ENCODE peak calls at places on chromosomes 12 and 14, in eight cellular contexts. X is HTR-8/SVneo; M is effector memory CD4-positive, alpha-beta T cell; J is fibroblast of pulmonary artery; B is cardiac fibroblast; G is NCI-H460; S is fibroblast of lung; P is OCI-LY7. U is an unnamed sample.

GRCh38 chr12:1579626-1580025 is 14.8 kb downstream of the FBXL14 start:
- DNase-seq in X (no peak), S (no peak), P (no peak), M (no peak), B (no peak), G (no peak), J (peak), U (no peak)

GRCh38 chr12:88472775-88473174 is 107.5 kb downstream of the KITLG start:
- DNase-seq in G (no peak), M (no peak), P (no peak), J (peak), B (no peak), X (no peak), S (peak), U (no peak)

GRCh38 chr12:131383741-131384543 is 326.9 kb upstream of the SFSWAP start:
- DNase-seq in B (no peak), G (no peak), M (no peak), X (no peak), J (no peak), S (no peak), P (no peak), U (no peak)

GRCh38 chr12:63353559-63353958 is 202.6 kb upstream of the AVPR1A start:
- DNase-seq in B (no peak), S (peak), M (no peak), G (no peak), X (no peak), P (no peak), J (peak), U (no peak)

GRCh38 chr12:5736527-5736926 is 208.5 kb downstream of the ANO2 start:
- DNase-seq in X (no peak), J (no peak), B (no peak), M (no peak), P (no peak), G (no peak), S (no peak), U (no peak)

GRCh38 chr14:36657409-36658090 is 4.1 kb upstream of the PAX9 start:
- DNase-seq in P (no peak), B (no peak), M (no peak), X (no peak), J (no peak), S (no peak), G (no peak), U (peak)

GRCh38 chr14:71013551-71014192 is 106.4 kb downstream of the PCNX1 start:
- DNase-seq in J (peak), S (peak), X (no peak), B (no peak), M (no peak), P (no peak), G (no peak), U (no peak)

GRCh38 chr12:74889563-74890236 is 319.9 kb downstream of the KCNC2 start:
- DNase-seq in B (peak), X (peak), J (peak), S (peak), M (no peak), G (no peak), P (no peak), U (no peak)

GRCh38 chr12:94717112-94717511 is 66.8 kb upstream of the TMCC3 start:
- DNase-seq in P (no peak), S (no peak), B (no peak), X (no peak), M (no peak), J (no peak), G (no peak), U (no peak)

GRCh38 chr12:14779834-14780233 is 23.4 kb downstream of the WBP11 start:
- DNase-seq in G (no peak), P (no peak), M (no peak), J (no peak), B (no peak), S (no peak), X (no peak), U (no peak)

GRCh38 chr14:79304279-79304678 is 907.0 kb downstream of the DIO2 start:
- DNase-seq in M (no peak), G (no peak), J (no peak), P (no peak), B (no peak), S (no peak), X (no peak), U (no peak)

GRCh38 chr12:121466800-121467637 is 67.1 kb downstream of the RNF34 start:
- DNase-seq in G (peak), X (peak), S (peak), M (peak), P (peak), B (peak), J (peak), U (peak)

GRCh38 chr12:124565071-124565491 is 2.3 kb downstream of the NCOR2 start:
- DNase-seq in B (no peak), J (no peak), G (no peak), P (no peak), M (no peak), X (no peak), S (no peak), U (peak)

GRCh38 chr12:119338593-119339363 is 4.2 kb downstream of the CCDC60 start:
- DNase-seq in P (no peak), M (no peak), B (no peak), X (no peak), S (no peak), G (no peak), J (no peak), U (no peak)

GRCh38 chr14:90853116-90853515 is 36.9 kb upstream of the TTC7B start:
- DNase-seq in B (no peak), J (no peak), P (no peak), M (no peak), X (no peak), S (no peak), G (no peak), U (no peak)

GRCh38 chr12:116876151-116876869 is 4.9 kb downstream of the HRK start:
- DNase-seq in J (no peak), P (no peak), M (no peak), B (no peak), X (no peak), G (no peak), S (no peak), U (no peak)

GRCh38 chr14:68968051-68968450 is 11.1 kb downstream of the ACTN1 start:
- DNase-seq in M (peak), G (no peak), J (no peak), S (no peak), B (no peak), P (no peak), X (no peak), U (no peak)

GRCh38 chr14:104827173-104828055 is 26.5 kb downstream of the ZBTB42 start:
- DNase-seq in M (peak), B (peak), G (peak), J (peak), P (peak), X (peak), S (peak), U (peak)

GRCh38 chr14:57245941-57246340 is 22.8 kb downstream of the EXOC5 start:
- DNase-seq in J (peak), S (no peak), P (no peak), M (no peak), G (no peak), X (no peak), B (peak), U (no peak)

GRCh38 chr12:64452559-64453329 is 824 bp downstream of the TBK1 start:
- DNase-seq in G (peak), S (peak), P (peak), B (peak), J (peak), X (peak), M (no peak), U (no peak)

GRCh38 chr12:30440826-30441602 is 254.7 kb downstream of the IPO8 start:
- DNase-seq in B (peak), X (peak), J (peak), G (no peak), P (peak), M (no peak), S (peak), U (peak)

GRCh38 chr12:21239866-21240265 is 94.9 kb downstream of the SLCO1A2 start:
- DNase-seq in G (no peak), J (peak), P (no peak), M (no peak), X (no peak), B (no peak), S (no peak), U (no peak)

GRCh38 chr12:1205512-1206060 is 214.6 kb downstream of the ERC1 start:
- DNase-seq in M (no peak), B (no peak), S (peak), G (no peak), P (peak), X (no peak), J (peak), U (no peak)

GRCh38 chr12:49720214-49720613 is 13.0 kb upstream of the FMNL3 start:
- DNase-seq in J (peak), S (no peak), G (no peak), B (no peak), M (no peak), P (peak), X (no peak), U (no peak)

GRCh38 chr12:53502983-53503728 is 2.1 kb downstream of the TARBP2 start:
- DNase-seq in S (no peak), X (no peak), J (no peak), G (no peak), B (no peak), P (no peak), M (no peak), U (peak)

GRCh38 chr14:88129306-88130056 is 124.5 kb downstream of the GPR65 start:
- DNase-seq in B (peak), S (peak), M (no peak), J (peak), X (no peak), P (no peak), G (peak), U (no peak)

GRCh38 chr14:65791551-65791981 is 379.0 kb downstream of the FUT8 start:
- DNase-seq in M (peak), J (peak), G (no peak), S (no peak), X (peak), P (no peak), B (peak), U (no peak)

GRCh38 chr12:26121841-26122680 is 2.8 kb downstream of the BHLHE41 start:
- DNase-seq in B (peak), G (no peak), P (peak), M (no peak), S (no peak), J (peak), X (no peak), U (peak)

GRCh38 chr14:85296466-85297210 is 233.3 kb upstream of the FLRT2 start:
- DNase-seq in P (no peak), S (peak), G (no peak), B (peak), M (no peak), J (peak), X (peak), U (no peak)

GRCh38 chr12:6141048-6141447 is 16.6 kb upstream of the VWF start:
- DNase-seq in P (peak), M (no peak), S (peak), G (peak), X (no peak), B (peak), J (peak), U (no peak)

GRCh38 chr14:62001988-62002387 is 239.8 kb downstream of the SNAPC1 start:
- DNase-seq in S (no peak), G (no peak), X (no peak), J (no peak), M (no peak), B (no peak), P (no peak), U (no peak)

GRCh38 chr12:71504471-71504852 is 64.9 kb downstream of the LGR5 start:
- DNase-seq in X (no peak), B (peak), M (no peak), P (no peak), S (no peak), G (no peak), J (peak), U (no peak)

GRCh38 chr12:50234347-50234746 is 49.0 kb downstream of the LIMA1 start:
- DNase-seq in M (no peak), X (no peak), J (no peak), P (no peak), B (no peak), G (no peak), S (no peak), U (no peak)

GRCh38 chr12:124673881-124674617 is 106.6 kb upstream of the NCOR2 start:
- DNase-seq in X (no peak), B (no peak), M (no peak), G (no peak), P (no peak), J (no peak), S (no peak), U (no peak)

GRCh38 chr14:74085047-74085637 is 386 bp downstream of the LIN52 start:
- DNase-seq in S (peak), J (peak), M (no peak), P (peak), X (peak), B (peak), G (no peak), U (peak)

GRCh38 chr12:38664661-38665269 is 240.6 kb downstream of the CPNE8 start:
- DNase-seq in P (peak), X (no peak), B (peak), M (no peak), S (no peak), J (peak), G (peak), U (no peak)

GRCh38 chr12:116276433-116277216 is 868 bp downstream of the MED13L start:
- DNase-seq in G (peak), X (peak), M (peak), P (peak), B (peak), S (peak), J (peak), U (peak)

GRCh38 chr12:45234134-45234865 is 18.4 kb downstream of the ANO6 start:
- DNase-seq in X (peak), B (peak), G (peak), S (peak), J (peak), M (no peak), P (no peak), U (no peak)

U was measured in right cardiac atrium.